ENCODE peak calls at places on chromosomes 4 and X, in four cellular contexts. V is suprapubic skin, O is tibial artery, I is Karpas-422. R is an unnamed sample.

GRCh38 chrX:151505796-151506195 is 57.7 kb upstream of the PASD1 start:
- DNase-seq in V (no peak), O (no peak), I (peak), R (no peak)

GRCh38 chr4:128709268-128709667 is 100.2 kb upstream of the JADE1 start:
- DNase-seq in V (no peak), O (no peak), I (no peak), R (no peak)

GRCh38 chrX:71652405-71652804 is 14.9 kb upstream of the LOC101059915 start:
- DNase-seq in V (no peak), O (no peak), I (peak), R (peak)

GRCh38 chr4:113383111-113383785 is 333.8 kb downstream of the ANK2 start:
- DNase-seq in V (no peak), O (no peak), I (no peak), R (no peak)

GRCh38 chrX:154123241-154124219 is 20.5 kb upstream of the OPN1LW start:
- DNase-seq in V (no peak), O (no peak), I (no peak), R (no peak)

GRCh38 chr4:48228887-48229462 is 40.7 kb downstream of the TEC start:
- DNase-seq in V (no peak), O (no peak), I (no peak), R (no peak)

GRCh38 chrX:121949041-121949760 is 901.8 kb downstream of the GLUD2 start:
- DNase-seq in V (no peak), O (no peak), I (no peak), R (no peak)

GRCh38 chrX:84729809-84730208 is 227.6 kb upstream of the HDX start:
- DNase-seq in V (no peak), O (no peak), I (peak), R (no peak)

GRCh38 chr4:98601719-98602118 is 56.7 kb downstream of the TSPAN5 start:
- DNase-seq in V (no peak), O (no peak), I (no peak), R (no peak)

DNA sequence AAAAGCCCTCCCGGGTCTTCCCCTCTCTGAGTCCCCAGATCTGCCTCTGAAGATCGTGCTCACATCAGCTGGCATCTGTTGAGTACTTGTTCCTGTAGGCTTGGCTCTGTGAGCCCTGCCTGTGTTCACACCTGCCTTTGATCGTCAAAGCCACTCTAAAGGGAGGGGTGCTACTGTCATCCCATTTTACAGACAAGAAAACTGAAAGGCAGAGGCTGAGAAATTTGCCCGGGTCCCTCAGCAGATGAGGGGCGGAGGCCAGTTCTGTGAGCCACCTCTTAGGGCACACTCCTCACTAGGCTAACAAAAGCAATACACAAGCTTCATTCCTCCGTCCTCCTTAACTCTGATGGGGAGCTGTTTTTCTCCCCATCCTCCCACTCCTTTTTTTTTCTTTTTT is 655 bp downstream of the CYTL1 start:
- DNase-seq in V (no peak), O (no peak), I (peak), R (no peak)
- H3K4me3 ChIP-seq in V (no peak), O (no peak), I (no peak), R (no peak)

GRCh38 chr4:181437895-181438294 is 805.3 kb upstream of the TENM3 start:
- DNase-seq in V (no peak), O (no peak), I (no peak), R (no peak)
- H3K4me3 ChIP-seq in V (no peak), O (no peak), I (no peak), R (no peak)

GRCh38 chr4:8107146-8107657 is 51.4 kb downstream of the ABLIM2 start:
- DNase-seq in V (no peak), O (no peak), I (no peak), R (no peak)

GRCh38 chr4:8106451-8107025 is 52.1 kb downstream of the ABLIM2 start:
- DNase-seq in V (no peak), O (no peak), I (no peak), R (no peak)

GRCh38 chr4:8104491-8105302 is 53.9 kb downstream of the ABLIM2 start:
- DNase-seq in V (no peak), O (no peak), I (no peak), R (no peak)

GRCh38 chr4:8103991-8104390 is 54.6 kb downstream of the ABLIM2 start:
- DNase-seq in V (no peak), O (no peak), I (no peak), R (no peak)

DNA sequence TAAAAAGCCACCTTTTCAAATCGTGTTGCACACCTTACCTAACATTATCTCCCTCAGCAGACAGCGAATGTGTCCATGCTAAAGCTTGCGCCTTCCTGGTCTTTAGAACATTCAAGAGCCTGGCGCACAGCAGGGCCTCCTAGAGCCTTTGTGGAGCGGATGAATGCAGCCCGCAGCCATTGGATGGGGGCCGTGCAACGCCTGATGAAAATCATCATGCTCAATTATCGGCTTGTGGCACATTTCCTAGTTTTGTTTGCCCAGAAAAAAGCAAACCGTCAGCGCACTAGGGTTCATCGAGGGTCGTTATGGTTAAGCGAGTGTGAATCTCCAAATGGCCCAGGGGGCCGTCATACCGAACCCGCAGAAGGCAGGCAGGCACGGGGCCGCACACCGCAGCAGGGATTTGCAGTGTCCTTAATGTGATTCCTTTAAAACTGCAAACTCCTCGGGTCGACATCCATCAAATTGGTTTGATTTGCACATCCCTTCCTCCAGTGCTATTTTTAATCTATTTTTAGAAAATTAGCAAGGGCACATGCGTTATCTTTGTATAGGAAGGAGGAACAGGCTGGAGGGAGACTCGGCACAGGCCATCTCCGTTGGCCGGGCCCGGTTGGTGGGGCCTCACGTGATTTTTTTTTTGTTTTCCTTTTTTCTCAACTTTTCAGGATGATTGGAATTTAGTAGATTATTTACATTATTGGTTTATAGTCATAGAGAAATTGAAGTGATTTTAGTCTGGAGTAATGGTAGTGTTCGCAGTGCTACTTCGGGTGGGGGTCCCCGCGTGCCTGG is 53.1 kb downstream of the ABLIM2 start:
- DNase-seq in V (no peak), O (no peak), I (no peak), R (no peak)
- H3K4me3 ChIP-seq in V (no peak), O (no peak), I (no peak), R (no peak)

DNA sequence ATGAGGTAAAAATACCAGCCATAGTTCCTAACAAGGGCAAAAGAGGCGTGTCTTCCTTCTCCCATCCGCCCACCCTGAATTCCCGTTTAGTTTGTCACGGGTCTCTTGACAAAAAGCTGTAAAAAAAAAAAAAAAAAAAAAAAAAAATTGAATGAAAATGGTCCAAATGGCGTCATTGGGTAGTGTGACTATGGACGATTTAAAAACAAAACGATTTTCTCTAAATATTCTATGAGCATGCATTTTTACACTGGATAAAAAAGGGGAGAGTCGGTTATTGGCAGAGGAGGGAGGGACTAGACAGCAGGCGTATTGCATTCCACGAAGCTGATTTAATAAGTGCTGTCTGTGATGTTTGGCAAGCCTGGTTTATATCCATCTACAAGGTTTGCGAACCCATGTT is at the start of gene FAM133A:
- DNase-seq in V (no peak), O (no peak), I (no peak), R (no peak)
- H3K4me3 ChIP-seq in V (peak), O (peak), I (no peak), R (peak)

GRCh38 chrX:13489451-13489850 is 80.0 kb upstream of the EGFL6 start:
- DNase-seq in V (peak), O (peak), I (no peak), R (no peak)

GRCh38 chrX:13491061-13491460 is 78.3 kb upstream of the EGFL6 start:
- DNase-seq in V (no peak), O (no peak), I (no peak), R (no peak)

GRCh38 chrX:13485167-13485566 is 84.2 kb upstream of the EGFL6 start:
- DNase-seq in V (no peak), O (no peak), I (no peak), R (no peak)

GRCh38 chrX:13488706-13489105 is 80.7 kb upstream of the EGFL6 start:
- DNase-seq in V (no peak), O (no peak), I (no peak), R (no peak)

GRCh38 chrX:13487731-13488505 is 81.5 kb upstream of the EGFL6 start:
- DNase-seq in V (no peak), O (peak), I (peak), R (peak)
- H3K4me3 ChIP-seq in V (no peak), O (no peak), I (no peak), R (no peak)

GRCh38 chr4:184803133-184803532 is 22.6 kb downstream of the ACSL1 start:
- DNase-seq in V (no peak), O (peak), I (no peak), R (no peak)

GRCh38 chr4:184802203-184803015 is 23.4 kb downstream of the ACSL1 start:
- DNase-seq in V (no peak), O (peak), I (no peak), R (no peak)

GRCh38 chr4:184803884-184804283 is 21.9 kb downstream of the ACSL1 start:
- DNase-seq in V (no peak), O (no peak), I (no peak), R (no peak)

GRCh38 chr4:184804621-184805020 is 21.1 kb downstream of the ACSL1 start:
- DNase-seq in V (no peak), O (no peak), I (no peak), R (no peak)

GRCh38 chr4:184801781-184802180 is 24.0 kb downstream of the ACSL1 start:
- DNase-seq in V (no peak), O (peak), I (no peak), R (no peak)
- H3K4me3 ChIP-seq in V (peak), O (no peak), I (no peak), R (no peak)

DNA sequence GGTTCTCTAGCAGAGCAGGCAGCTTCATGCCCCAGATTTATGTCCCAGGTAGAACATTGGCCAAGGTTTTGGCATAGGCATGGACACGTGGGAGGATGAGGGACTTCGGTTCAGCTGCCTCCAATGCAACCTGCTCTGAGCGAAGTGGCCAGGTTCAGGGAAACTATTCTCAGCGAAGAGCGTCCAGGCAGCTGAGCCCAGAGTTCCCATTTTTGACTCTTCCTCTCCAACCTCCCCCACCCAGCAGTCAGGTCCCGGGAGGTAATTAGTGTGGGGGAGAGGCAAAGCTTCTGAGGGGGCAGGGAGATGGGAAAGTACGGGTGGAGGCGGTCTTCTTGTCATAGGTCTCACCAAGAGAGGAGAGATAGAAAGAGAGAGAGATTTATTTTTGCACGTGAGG is 1.0 kb downstream of the GABRA4 start:
- DNase-seq in V (no peak), O (no peak), I (no peak), R (no peak)
- H3K4me3 ChIP-seq in V (no peak), O (peak), I (no peak), R (no peak)

DNA sequence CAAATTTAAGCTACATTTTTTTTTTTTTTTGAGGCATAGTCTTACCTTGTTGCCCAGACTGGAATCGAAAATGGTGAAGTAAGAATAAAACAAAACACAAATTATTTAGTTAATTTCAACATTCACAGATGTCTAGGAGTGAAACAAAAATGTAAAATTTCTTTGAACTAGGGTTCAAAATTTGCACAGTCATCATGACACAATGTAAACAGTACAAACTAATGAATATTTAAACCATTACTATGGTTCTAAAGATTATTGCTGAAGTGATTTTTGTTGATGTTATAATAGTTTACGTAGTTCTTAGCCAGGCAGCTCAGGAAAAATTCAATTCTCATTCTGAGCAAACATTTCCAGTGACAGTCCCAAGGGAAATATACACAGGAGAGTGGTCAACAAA is 633.1 kb downstream of the GRXCR1 start:
- DNase-seq in V (no peak), O (no peak), I (no peak), R (no peak)
- H3K4me3 ChIP-seq in V (no peak), O (no peak), I (no peak), R (no peak)

GRCh38 chrX:107826286-107827136 is 845 bp downstream of the MID2 start:
- DNase-seq in V (no peak), O (peak), I (peak), R (peak)
- H3K4me3 ChIP-seq in V (peak), O (peak), I (peak), R (peak)